ENCODE peak calls at places on chromosomes 11 and 22, in five cellular contexts. A is uterus, U is adrenal gland, I is HCT116, L is endodermal cell. V is an unnamed sample.

GRCh38 chr11:28072321-28072720 is 35.6 kb downstream of the KIF18A start:
- DNase-seq in U (no peak), A (no peak), I (no peak), L (no peak), V (no peak)

GRCh38 chr22:45563362-45564040 is 60.8 kb downstream of the FBLN1 start:
- DNase-seq in L (no peak), U (no peak), I (no peak), A (no peak), V (no peak)

GRCh38 chr11:45366196-45366595 is 80.1 kb upstream of the SYT13 start:
- DNase-seq in A (no peak), I (no peak), L (no peak), U (peak; percentile 8), V (no peak)

GRCh38 chr11:115759622-115760527 is 255.7 kb upstream of the CADM1 start:
- DNase-seq in I (no peak), A (peak; percentile 32), U (peak; percentile 49), L (peak; percentile 80), V (peak; percentile 30)

GRCh38 chr11:28090052-28090749 is 17.8 kb downstream of the KIF18A start:
- DNase-seq in I (no peak), L (no peak), A (no peak), U (no peak), V (no peak)

GRCh38 chr11:12885717-12886226 is 123.3 kb upstream of the RASSF10 start:
- DNase-seq in I (no peak), A (no peak), U (no peak), L (no peak), V (peak; percentile 40)

GRCh38 chr22:39997939-39998726 is 3.4 kb downstream of the FAM83F start:
- DNase-seq in L (peak; percentile 83), I (no peak), U (no peak), A (no peak), V (peak; percentile 81)

GRCh38 chr22:33923660-33924246 is 3.5 kb upstream of the LARGE1 start:
- DNase-seq in A (peak; percentile 42), I (peak; percentile 27), L (peak; percentile 85), U (peak; percentile 81), V (peak; percentile 61)

GRCh38 chr11:8959546-8960166 is 4.6 kb downstream of the TMEM9B start:
- DNase-seq in I (peak; percentile 67), L (peak; percentile 68), U (no peak), A (no peak), V (peak; percentile 9)

GRCh38 chr11:75467881-75468280 is 34.9 kb upstream of the KLHL35 start:
- DNase-seq in L (no peak), U (no peak), A (no peak), I (no peak), V (no peak)

GRCh38 chr11:84256618-84257017 is 970.5 kb upstream of the CCDC90B start:
- DNase-seq in L (no peak), I (no peak), A (no peak), U (no peak), V (no peak)

GRCh38 chr11:41498726-41499125 is 39.3 kb upstream of the LRRC4C start:
- DNase-seq in L (no peak), I (no peak), A (no peak), U (no peak), V (no peak)
- TF ChIP-seq CTCF in L (peak; percentile 83), I (no peak), A (no peak), U (peak; percentile 33), V (peak; percentile 34)

DNA sequence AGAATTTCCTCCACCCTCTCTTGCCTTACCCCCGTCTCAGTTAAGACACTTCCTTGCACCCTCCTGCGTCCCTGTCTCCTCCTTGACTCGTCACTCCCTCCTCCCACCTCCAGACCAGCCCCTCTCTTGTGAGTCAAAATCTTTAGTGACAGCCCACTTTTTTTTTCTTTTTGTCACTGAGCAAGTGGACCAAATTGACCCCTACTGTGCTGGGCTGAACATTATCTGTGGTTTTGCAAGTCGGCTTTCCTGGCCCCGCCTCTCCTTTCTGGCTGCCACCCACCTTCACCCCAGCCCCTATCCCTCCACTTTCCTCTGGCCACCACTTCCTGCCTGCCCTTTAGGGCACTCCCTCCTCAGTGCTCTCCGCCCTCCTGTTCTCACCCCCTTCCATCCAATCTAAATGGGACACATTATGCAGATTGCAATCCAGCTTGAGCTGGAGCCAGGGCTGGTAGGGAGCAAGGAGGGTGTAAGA is at the start of gene APLNR:
- DNase-seq in I (no peak), A (no peak), U (no peak), L (peak; percentile 89), V (no peak)
- H3K4me3 ChIP-seq in I (no peak within 1 kb of the TSS), A (no peak within 1 kb of the TSS), U (no peak within 1 kb of the TSS), L (no peak within 1 kb of the TSS), V (no peak within 1 kb of the TSS)

DNA sequence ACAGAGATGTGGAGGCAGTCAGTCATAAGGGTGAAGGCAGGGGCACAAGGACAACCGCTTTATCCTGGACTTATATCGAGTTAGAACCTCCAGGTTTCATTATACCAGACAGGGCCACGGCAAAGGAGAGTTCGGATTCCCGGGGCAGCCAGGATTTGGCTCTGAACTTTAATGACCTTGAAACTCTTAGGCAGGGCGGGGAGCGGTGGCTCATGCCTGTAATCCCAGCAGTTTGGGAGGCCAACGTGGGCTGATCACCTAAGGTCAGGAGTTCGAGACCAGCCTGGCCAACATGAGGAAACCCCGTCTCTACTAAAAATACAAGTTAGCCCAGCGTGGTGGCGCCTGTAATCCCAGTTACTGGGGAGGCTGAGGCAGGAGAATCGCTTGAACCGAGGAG is 1.1 kb upstream of the MYRF start:
- DNase-seq in A (no peak), U (peak; percentile 43), I (no peak), L (no peak), V (no peak)
- H3K4me1 ChIP-seq in A (no peaks in the 10 kb centered on the region), U (peaks cover 7% of the 10 kb centered on the region), I (peaks cover 61% of the 10 kb centered on the region), L (peaks cover 42% of the 10 kb centered on the region), V (no peaks in the 10 kb centered on the region)

GRCh38 chr11:93249437-93250210 is 51.8 kb upstream of the SLC36A4 start:
- DNase-seq in U (no peak), I (no peak), A (no peak), L (no peak), V (no peak)

GRCh38 chr11:93244018-93244417 is 46.2 kb upstream of the SLC36A4 start:
- DNase-seq in L (no peak), I (no peak), U (no peak), A (no peak), V (no peak)

GRCh38 chr11:93251922-93252321 is 54.1 kb upstream of the SLC36A4 start:
- DNase-seq in L (no peak), U (no peak), I (no peak), A (no peak), V (no peak)

GRCh38 chr11:93253111-93253510 is 55.3 kb upstream of the SLC36A4 start:
- DNase-seq in U (peak; percentile 25), A (no peak), I (no peak), L (no peak), V (no peak)

GRCh38 chr11:93248602-93249001 is 50.8 kb upstream of the SLC36A4 start:
- DNase-seq in L (no peak), I (peak; percentile 8), U (no peak), A (no peak), V (no peak)
- TF ChIP-seq CTCF in L (peak; percentile 67), I (peak; percentile 46), U (no peak), A (no peak), V (peak; percentile 44)

GRCh38 chr11:130861902-130862552 is 54.3 kb downstream of the SNX19 start:
- DNase-seq in A (peak; percentile 89), I (peak; percentile 90), L (peak; percentile 97), U (peak; percentile 94), V (peak; percentile 95)
- H3K4me3 ChIP-seq in A (no peak overlapping the region), I (no peak overlapping the region), L (peak overlapping the region; percentile 53), U (no peak overlapping the region), V (no peak overlapping the region)

DNA sequence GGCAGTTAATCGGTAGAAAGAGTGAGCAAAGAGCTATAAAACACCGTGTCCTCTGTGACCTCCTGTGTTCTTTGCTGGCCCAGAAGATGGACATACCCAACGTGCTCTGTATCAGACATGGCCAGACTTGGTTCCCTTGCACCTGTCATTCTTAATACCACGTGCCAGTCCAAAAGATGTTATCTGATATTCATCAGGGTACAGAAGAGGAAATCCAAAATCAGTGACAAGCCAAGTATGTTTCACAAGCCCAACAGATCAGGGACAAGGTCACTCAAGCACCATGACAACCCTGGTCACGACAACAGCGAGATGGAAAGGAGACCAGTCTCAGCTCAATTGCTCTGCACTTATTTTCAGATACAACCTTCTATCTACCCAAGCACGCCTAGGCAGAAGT is 3.4 kb downstream of the LRP4 start:
- DNase-seq in A (no peak), U (no peak), I (no peak), L (no peak), V (no peak)
- H3K4me1 ChIP-seq in A (no peaks in the 10 kb centered on the region), U (peaks cover 43% of the 10 kb centered on the region), I (peaks cover 22% of the 10 kb centered on the region), L (peaks cover 10% of the 10 kb centered on the region), V (no peaks in the 10 kb centered on the region)